ENCODE peak calls at places on chromosomes 1 and 21, in ten cellular contexts. K is psoas muscle, A is ovary, W is heart left ventricle, N is aorta, O is HCT116, I is pancreas, T is H9, U is osteoblast, E is DND-41. F is an unnamed sample. For H3K4me1, the result is how much of the 10 kb centered on the place peaks cover.

GRCh38 chr1:18871401-18872070 is 12.1 kb upstream of the TAS1R2 start:
- DNase-seq in K (no peak), A (no peak), W (no peak), N (no peak), O (no peak), I (no peak), T (no peak), U (peak), E (no peak), F (no peak)

GRCh38 chr1:156935719-156936118 is 15.3 kb downstream of the LRRC71 start:
- DNase-seq in K (peak), A (no peak), W (no peak), N (peak), O (no peak), I (no peak), T (no peak), U (no peak), E (no peak), F (no peak)

GRCh38 chr1:170881268-170882265 is 53.8 kb upstream of the MROH9 start:
- DNase-seq in K (no peak), A (no peak), W (no peak), N (no peak), O (peak), I (no peak), T (no peak), U (no peak), E (peak), F (no peak)

GRCh38 chr1:88530246-88530645 is 153.8 kb upstream of the PKN2 start:
- DNase-seq in K (no peak), A (no peak), W (no peak), N (no peak), O (no peak), I (no peak), T (no peak), U (no peak), E (no peak), F (no peak)

GRCh38 chr1:205632374-205633169 is 761 bp upstream of the ELK4 start:
- DNase-seq in K (no peak), A (no peak), W (no peak), N (no peak), O (peak), I (no peak), T (no peak), U (no peak), E (no peak), F (no peak)

GRCh38 chr1:21110163-21110562 is 66.5 kb downstream of the EIF4G3 start:
- DNase-seq in K (no peak), A (no peak), W (no peak), N (no peak), O (no peak), I (no peak), T (no peak), U (no peak), E (no peak), F (no peak)

GRCh38 chr1:109065137-109065536 is 10.7 kb downstream of the TAF13 start:
- DNase-seq in K (no peak), A (no peak), W (no peak), N (no peak), O (no peak), I (no peak), T (no peak), U (no peak), E (no peak), F (no peak)

GRCh38 chr1:58412071-58412580 is 134.4 kb downstream of the OMA1 start:
- DNase-seq in K (no peak), A (no peak), W (no peak), N (peak), O (no peak), I (no peak), T (no peak), U (peak), E (no peak), F (no peak)

GRCh38 chr1:182601416-182601786 is 2.8 kb downstream of the RGS16 start:
- DNase-seq in K (peak), A (peak), W (peak), N (peak), O (peak), I (peak), T (peak), U (peak), E (peak), F (peak)

GRCh38 chr21:45332415-45332814 is 44.7 kb upstream of the POFUT2 start:
- DNase-seq in K (no peak), A (peak), W (no peak), N (no peak), O (no peak), I (no peak), T (peak), U (no peak), E (no peak), F (no peak)

GRCh38 chr1:24878775-24879742 is 51.0 kb downstream of the RUNX3 start:
- DNase-seq in K (no peak), A (no peak), W (no peak), N (no peak), O (no peak), I (no peak), T (no peak), U (no peak), E (no peak), F (no peak)

GRCh38 chr1:200968469-200969410 is 54.8 kb downstream of the KIF21B start:
- DNase-seq in K (no peak), A (no peak), W (no peak), N (no peak), O (no peak), I (no peak), T (no peak), U (peak), E (no peak), F (no peak)

GRCh38 chr1:28380394-28380793 is 10.9 kb downstream of the PHACTR4 start:
- DNase-seq in K (no peak), A (no peak), W (no peak), N (no peak), O (no peak), I (no peak), T (no peak), U (no peak), E (no peak), F (no peak)

GRCh38 chr1:206503591-206504362 is 3.6 kb upstream of the RASSF5 start:
- DNase-seq in K (peak), A (no peak), W (peak), N (peak), O (peak), I (no peak), T (no peak), U (peak), E (no peak), F (peak)

GRCh38 chr21:36422279-36423098 is 37.3 kb downstream of the CHAF1B start:
- DNase-seq in K (peak), A (no peak), W (peak), N (peak), O (peak), I (peak), T (peak), U (peak), E (peak), F (peak)

DNA sequence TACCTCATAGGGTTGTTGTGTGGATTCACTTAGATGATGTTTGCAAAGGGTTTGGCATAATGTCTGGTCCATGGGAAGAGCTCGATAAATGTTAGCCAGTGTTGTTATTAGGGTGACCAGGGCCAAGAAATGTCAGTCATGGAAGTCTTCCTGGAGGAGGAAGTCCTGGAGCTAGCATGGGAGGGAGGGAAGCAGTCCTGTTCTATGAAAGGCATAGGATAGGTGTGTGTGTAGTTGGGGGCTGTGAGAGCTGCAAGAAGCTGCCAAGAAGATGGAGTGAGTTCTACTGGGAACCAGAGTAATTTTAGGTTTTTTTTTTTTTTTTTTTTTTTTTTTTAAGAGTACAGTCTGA is 4.7 kb downstream of the LGR6 start:
- DNase-seq in K (no peak), A (no peak), W (no peak), N (no peak), O (no peak), I (no peak), T (no peak), U (no peak), E (no peak), F (no peak)
- H3K4me1 ChIP-seq in K (under half), A (under half), W (under half), N (under half), O (under half), I (under half), T (under half), U (under half), E (under half), F (under half)

GRCh38 chr1:151816548-151816947 is 11.3 kb upstream of the LINGO4 start:
- DNase-seq in K (no peak), A (no peak), W (no peak), N (no peak), O (no peak), I (no peak), T (no peak), U (peak), E (no peak), F (no peak)

GRCh38 chr1:151816964-151817730 is 11.9 kb upstream of the LINGO4 start:
- DNase-seq in K (no peak), A (no peak), W (no peak), N (no peak), O (no peak), I (no peak), T (no peak), U (peak), E (peak), F (no peak)

GRCh38 chr1:151819951-151820623 is 11.5 kb downstream of the RORC start:
- DNase-seq in K (peak), A (no peak), W (no peak), N (no peak), O (no peak), I (peak), T (no peak), U (peak), E (peak), F (no peak)

GRCh38 chr1:151820940-151821339 is 10.7 kb downstream of the RORC start:
- DNase-seq in K (peak), A (no peak), W (no peak), N (no peak), O (no peak), I (no peak), T (no peak), U (no peak), E (peak), F (no peak)

GRCh38 chr1:151819227-151819835 is 12.3 kb downstream of the RORC start:
- DNase-seq in K (no peak), A (no peak), W (no peak), N (no peak), O (no peak), I (no peak), T (no peak), U (peak), E (no peak), F (no peak)
- H3K4me1 ChIP-seq in K (under half), A (under half), W (under half), N (under half), O (under half), I (under half), T (under half), U (under half), E (half or more), F (under half)

GRCh38 chr1:207815913-207816312 is 64.1 kb downstream of the CD46 start:
- DNase-seq in K (peak), A (no peak), W (no peak), N (no peak), O (no peak), I (no peak), T (no peak), U (peak), E (peak), F (no peak)

GRCh38 chr1:207817166-207817565 is 65.3 kb downstream of the CD46 start:
- DNase-seq in K (peak), A (no peak), W (no peak), N (no peak), O (no peak), I (no peak), T (no peak), U (no peak), E (no peak), F (no peak)

GRCh38 chr1:207818971-207819451 is 67.2 kb downstream of the CD46 start:
- DNase-seq in K (peak), A (no peak), W (no peak), N (no peak), O (no peak), I (no peak), T (no peak), U (peak), E (no peak), F (no peak)

GRCh38 chr1:207815466-207815865 is 63.6 kb downstream of the CD46 start:
- DNase-seq in K (peak), A (no peak), W (no peak), N (no peak), O (no peak), I (no peak), T (no peak), U (peak), E (no peak), F (no peak)

DNA sequence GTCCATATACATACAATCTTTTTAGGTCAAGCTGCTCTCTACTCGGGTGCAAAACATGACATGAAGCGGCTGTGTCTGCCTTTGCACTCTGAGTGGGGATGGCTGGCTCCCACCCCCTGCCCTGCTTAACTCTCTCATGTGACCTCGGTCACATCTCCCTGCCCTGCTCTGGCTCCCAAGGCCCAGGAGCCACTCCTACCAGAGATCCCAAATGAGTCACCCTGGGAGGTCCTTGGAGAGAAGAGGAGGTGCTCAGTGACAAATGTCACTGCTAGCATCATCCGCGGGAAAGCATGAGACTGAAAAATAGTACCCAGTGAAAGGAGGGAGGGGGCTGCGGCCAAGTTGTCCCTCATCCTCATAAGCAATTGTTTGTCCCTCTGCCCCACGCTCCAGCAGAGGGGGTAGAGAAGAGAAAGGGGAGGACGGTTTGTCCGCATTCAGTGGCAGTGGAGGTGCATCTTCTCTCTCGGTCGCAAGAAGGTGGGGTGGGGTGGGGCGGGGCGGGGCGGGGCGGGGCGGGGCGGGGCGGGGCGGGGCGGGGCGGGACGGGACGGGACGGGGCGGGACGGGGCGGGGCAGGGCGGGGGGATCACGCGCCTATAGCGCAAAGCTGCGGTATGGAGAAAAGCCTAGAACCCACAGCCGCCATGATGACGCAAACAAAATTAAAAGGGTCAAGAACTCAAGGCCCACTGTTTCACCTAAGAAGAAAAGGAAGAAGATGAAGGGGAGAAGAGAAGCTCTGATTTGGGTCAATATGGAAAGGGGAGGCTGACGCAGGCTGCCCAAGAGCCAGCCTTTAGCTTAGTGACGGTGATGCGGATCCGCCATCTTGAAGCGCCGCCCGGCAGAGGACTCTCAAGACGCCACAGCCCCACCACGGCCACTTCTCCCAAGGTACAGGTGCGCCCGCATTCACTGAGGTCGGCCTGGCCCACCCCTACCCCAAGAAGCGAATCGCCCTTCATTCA is 66.2 kb downstream of the CD46 start:
- DNase-seq in K (peak), A (no peak), W (no peak), N (peak), O (no peak), I (no peak), T (no peak), U (peak), E (no peak), F (no peak)
- H3K4me1 ChIP-seq in K (half or more), A (under half), W (half or more), N (under half), O (under half), I (under half), T (under half), U (under half), E (under half), F (under half)

GRCh38 chr1:164853146-164853545 is 294.2 kb downstream of the PBX1 start:
- DNase-seq in K (no peak), A (no peak), W (no peak), N (no peak), O (no peak), I (no peak), T (no peak), U (no peak), E (no peak), F (no peak)

GRCh38 chr1:164857439-164857838 is 298.5 kb downstream of the PBX1 start:
- DNase-seq in K (no peak), A (no peak), W (no peak), N (no peak), O (no peak), I (no peak), T (no peak), U (no peak), E (no peak), F (no peak)

GRCh38 chr1:164861632-164862031 is 302.6 kb downstream of the PBX1 start:
- DNase-seq in K (no peak), A (no peak), W (no peak), N (no peak), O (no peak), I (no peak), T (no peak), U (no peak), E (no peak), F (no peak)

GRCh38 chr1:164858233-164858632 is 299.2 kb downstream of the PBX1 start:
- DNase-seq in K (no peak), A (no peak), W (peak), N (no peak), O (no peak), I (no peak), T (no peak), U (no peak), E (no peak), F (no peak)

DNA sequence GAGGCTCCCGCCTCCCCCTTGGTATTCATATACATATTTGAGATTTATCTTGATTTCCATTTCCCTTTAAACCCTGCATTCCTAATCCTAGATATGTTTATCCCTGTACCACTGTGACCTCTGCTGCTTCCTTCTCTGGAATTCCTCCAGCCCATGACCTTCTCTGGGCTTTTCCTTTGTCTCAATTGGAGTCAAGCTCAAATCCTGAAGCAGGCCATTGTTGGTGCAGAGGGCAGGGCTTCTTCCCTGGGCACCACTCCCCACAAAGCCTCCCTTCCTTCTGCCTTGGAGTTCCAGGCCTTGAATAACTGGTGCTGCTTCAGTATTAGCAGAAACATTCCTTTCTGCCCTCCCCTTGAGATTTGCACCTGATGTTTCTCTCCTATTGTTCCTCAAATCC is 296.9 kb downstream of the PBX1 start:
- DNase-seq in K (no peak), A (no peak), W (peak), N (no peak), O (no peak), I (no peak), T (no peak), U (no peak), E (no peak), F (no peak)
- H3K4me1 ChIP-seq in K (under half), A (under half), W (under half), N (under half), O (under half), I (under half), T (under half), U (under half), E (under half), F (under half)